ENCODE peak calls at places on chromosomes 1 and 21, in six cellular contexts. One of them, this sample, is unnamed.

GRCh38 chr1:9784508-9785133 is 39.1 kb downstream of the CLSTN1 start:
- DNase-seq in IMR-90: peak; percentile 68
- DNase-seq in GM12878: peak; percentile 61
- DNase-seq in K562: peak; percentile 79
- DNase-seq in SK-N-SH: peak; percentile 68
- DNase-seq in HepG2: peak; percentile 63
- DNase-seq in this sample: peak; percentile 74

GRCh38 chr1:223714849-223715709 is 2.7 kb downstream of the CAPN2 start:
- DNase-seq in IMR-90: peak; percentile 96
- DNase-seq in GM12878: no peak
- DNase-seq in K562: peak; percentile 85
- DNase-seq in SK-N-SH: no peak
- DNase-seq in HepG2: no peak
- DNase-seq in this sample: peak; percentile 64

GRCh38 chr1:233293556-233294446 is 1.7 kb downstream of the PCNX2 start:
- DNase-seq in IMR-90: peak; percentile 35
- DNase-seq in GM12878: no peak
- DNase-seq in K562: no peak
- DNase-seq in SK-N-SH: no peak
- DNase-seq in HepG2: no peak
- DNase-seq in this sample: no peak

GRCh38 chr1:219324629-219325367 is 151.1 kb downstream of the LYPLAL1 start:
- DNase-seq in IMR-90: peak; percentile 98
- DNase-seq in GM12878: no peak
- DNase-seq in K562: no peak
- DNase-seq in SK-N-SH: no peak
- DNase-seq in HepG2: no peak
- DNase-seq in this sample: peak; percentile 43

GRCh38 chr21:32914424-32915070 is 111.2 kb upstream of the OLIG2 start:
- DNase-seq in IMR-90: no peak
- DNase-seq in GM12878: no peak
- DNase-seq in K562: no peak
- DNase-seq in SK-N-SH: no peak
- DNase-seq in HepG2: no peak
- DNase-seq in this sample: no peak

GRCh38 chr1:219041819-219042218 is 131.9 kb upstream of the LYPLAL1 start:
- DNase-seq in IMR-90: peak; percentile 40
- DNase-seq in GM12878: no peak
- DNase-seq in K562: peak; percentile 61
- DNase-seq in SK-N-SH: no peak
- DNase-seq in HepG2: no peak
- DNase-seq in this sample: no peak

GRCh38 chr1:23836037-23836436 is 10.8 kb upstream of the HMGCL start:
- DNase-seq in IMR-90: no peak
- DNase-seq in GM12878: no peak
- DNase-seq in K562: no peak
- DNase-seq in SK-N-SH: no peak
- DNase-seq in HepG2: no peak
- DNase-seq in this sample: no peak

GRCh38 chr1:2912424-2912823 is 108.8 kb upstream of the ACTRT2 start:
- DNase-seq in IMR-90: no peak
- DNase-seq in GM12878: no peak
- DNase-seq in K562: no peak
- DNase-seq in SK-N-SH: no peak
- DNase-seq in HepG2: no peak
- DNase-seq in this sample: no peak

GRCh38 chr1:89708727-89709375 is 75.9 kb downstream of the LRRC8C start:
- DNase-seq in IMR-90: peak; percentile 28
- DNase-seq in GM12878: no peak
- DNase-seq in K562: no peak
- DNase-seq in SK-N-SH: no peak
- DNase-seq in HepG2: no peak
- DNase-seq in this sample: no peak

GRCh38 chr1:85608851-85609250 is 28.3 kb downstream of the CCN1 start:
- DNase-seq in IMR-90: no peak
- DNase-seq in GM12878: no peak
- DNase-seq in K562: no peak
- DNase-seq in SK-N-SH: no peak
- DNase-seq in HepG2: no peak
- DNase-seq in this sample: no peak
- TF ChIP-seq SMC3 in IMR-90: no peak
- TF ChIP-seq SMC3 in GM12878: no peak
- TF ChIP-seq SMC3 in K562: no peak
- TF ChIP-seq SMC3 in SK-N-SH: no peak
- TF ChIP-seq SMC3 in HepG2: no peak
- TF ChIP-seq SMC3 in this sample: no peak

GRCh38 chr21:15976807-15977206 is 247.0 kb downstream of the USP25 start:
- DNase-seq in IMR-90: no peak
- DNase-seq in GM12878: no peak
- DNase-seq in K562: no peak
- DNase-seq in SK-N-SH: no peak
- DNase-seq in HepG2: no peak
- DNase-seq in this sample: no peak
- TF ChIP-seq SMC3 in IMR-90: no peak
- TF ChIP-seq SMC3 in GM12878: no peak
- TF ChIP-seq SMC3 in K562: no peak
- TF ChIP-seq SMC3 in SK-N-SH: no peak
- TF ChIP-seq SMC3 in HepG2: no peak
- TF ChIP-seq SMC3 in this sample: no peak

DNA sequence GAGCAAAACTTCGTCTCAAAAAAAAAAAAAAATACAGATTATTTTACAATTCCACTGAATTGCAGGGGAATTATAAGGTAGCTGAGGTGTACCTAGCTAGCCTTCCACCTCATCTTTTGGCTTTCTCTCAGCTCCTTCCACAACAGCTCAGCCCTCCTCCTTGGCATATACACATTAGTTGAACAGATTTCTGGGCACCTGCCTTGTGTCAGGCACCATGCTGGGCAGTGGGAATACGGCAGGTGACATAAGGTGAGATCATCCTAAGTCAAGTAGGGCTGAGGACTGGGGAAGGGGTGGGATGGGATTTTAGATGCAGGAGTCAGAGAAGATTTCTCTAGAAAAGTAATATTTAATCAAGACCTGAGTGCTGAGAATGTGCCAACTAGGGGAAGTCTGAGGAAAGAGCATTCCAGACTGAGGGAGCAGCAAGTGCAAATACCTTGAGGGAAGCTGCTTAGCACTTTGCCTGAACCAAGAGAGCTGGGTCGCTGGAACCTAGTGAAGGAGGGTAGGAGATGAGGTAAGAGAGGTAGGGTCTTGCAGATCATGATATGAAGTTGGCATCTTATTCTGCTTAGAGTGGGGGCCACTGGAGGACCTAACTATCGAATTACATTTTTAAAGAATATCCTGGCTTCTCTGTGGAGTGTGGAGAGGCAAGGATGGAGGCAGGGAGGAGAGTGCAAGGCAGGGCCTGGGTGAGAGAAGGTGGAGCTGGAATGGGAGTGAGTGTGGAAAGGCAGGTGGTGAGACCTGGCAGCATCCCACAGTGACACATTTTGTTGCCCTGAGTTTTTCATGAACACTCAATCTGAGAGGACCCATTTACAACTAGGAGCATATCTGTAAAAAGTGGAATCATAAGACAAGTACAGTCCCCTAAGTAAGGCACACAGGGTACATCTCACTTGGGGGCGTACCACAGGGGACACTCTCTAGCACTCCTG is 28.2 kb downstream of the LAMC2 start:
- DNase-seq in IMR-90: no peak
- DNase-seq in GM12878: no peak
- DNase-seq in K562: no peak
- DNase-seq in SK-N-SH: no peak
- DNase-seq in HepG2: no peak
- DNase-seq in this sample: no peak
- TF ChIP-seq SMC3 in IMR-90: no peak
- TF ChIP-seq SMC3 in GM12878: no peak
- TF ChIP-seq SMC3 in K562: no peak
- TF ChIP-seq SMC3 in SK-N-SH: no peak
- TF ChIP-seq SMC3 in HepG2: no peak
- TF ChIP-seq SMC3 in this sample: no peak

DNA sequence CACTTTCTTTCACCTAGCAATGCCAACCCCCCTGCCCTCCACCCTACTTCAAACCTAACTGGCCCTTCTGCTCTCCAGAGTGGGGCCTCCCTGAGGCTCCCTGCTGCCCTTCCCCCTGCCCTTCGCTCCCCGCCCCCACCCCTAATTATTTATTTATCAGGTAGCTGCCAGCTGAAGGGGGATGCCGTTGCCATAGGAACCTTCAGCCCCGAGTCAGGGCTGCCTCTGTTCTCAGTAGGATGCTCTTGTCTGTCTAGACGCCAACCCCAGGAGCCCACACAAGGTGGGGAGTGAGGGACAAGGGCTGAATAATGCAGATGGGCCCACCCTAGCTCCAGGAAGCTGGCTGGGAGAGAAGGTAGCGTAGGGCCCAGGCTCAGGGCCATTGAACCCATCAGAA is 41.1 kb downstream of the NKAIN1 start:
- DNase-seq in IMR-90: no peak
- DNase-seq in GM12878: no peak
- DNase-seq in K562: no peak
- DNase-seq in SK-N-SH: no peak
- DNase-seq in HepG2: no peak
- DNase-seq in this sample: no peak
- TF ChIP-seq SMC3 in IMR-90: no peak
- TF ChIP-seq SMC3 in GM12878: no peak
- TF ChIP-seq SMC3 in K562: no peak
- TF ChIP-seq SMC3 in SK-N-SH: no peak
- TF ChIP-seq SMC3 in HepG2: no peak
- TF ChIP-seq SMC3 in this sample: no peak

GRCh38 chr1:158153179-158153578 is 27.5 kb upstream of the CD1D start:
- DNase-seq in IMR-90: peak; percentile 13
- DNase-seq in GM12878: no peak
- DNase-seq in K562: no peak
- DNase-seq in SK-N-SH: no peak
- DNase-seq in HepG2: no peak
- DNase-seq in this sample: no peak
- TF ChIP-seq SMC3 in IMR-90: no peak
- TF ChIP-seq SMC3 in GM12878: no peak
- TF ChIP-seq SMC3 in K562: no peak
- TF ChIP-seq SMC3 in SK-N-SH: no peak
- TF ChIP-seq SMC3 in HepG2: no peak
- TF ChIP-seq SMC3 in this sample: no peak

GRCh38 chr1:20430355-20431290 is 55.4 kb downstream of the CAMK2N1 start:
- DNase-seq in IMR-90: peak; percentile 18
- DNase-seq in GM12878: no peak
- DNase-seq in K562: peak; percentile 71
- DNase-seq in SK-N-SH: peak; percentile 86
- DNase-seq in HepG2: peak; percentile 24
- DNase-seq in this sample: peak; percentile 23
- TF ChIP-seq SMC3 in IMR-90: peak; percentile 70
- TF ChIP-seq SMC3 in GM12878: peak; percentile 54
- TF ChIP-seq SMC3 in K562: peak; percentile 59
- TF ChIP-seq SMC3 in SK-N-SH: peak; percentile 82
- TF ChIP-seq SMC3 in HepG2: peak; percentile 37
- TF ChIP-seq SMC3 in this sample: peak; percentile 79